ENCODE peak calls at places on chromosome 10, in four cellular contexts. J is endothelial cell, O is osteocyte, K is NCI-H1105. I is an unnamed sample.

GRCh38 chr10:113322843-113323242 is 230.0 kb upstream of the HABP2 start:
- DNase-seq in J (no peak), O (no peak), K (no peak), I (peak; percentile 11)

GRCh38 chr10:69146756-69147155 is 22.8 kb downstream of the VPS26A start:
- DNase-seq in J (no peak), O (no peak), K (no peak), I (no peak)

GRCh38 chr10:119657725-119658124 is 6.5 kb downstream of the BAG3 start:
- DNase-seq in J (no peak), O (no peak), K (no peak), I (peak; percentile 70)

GRCh38 chr10:42111661-42112330 is 526.6 kb downstream of the ZNF33B start:
- DNase-seq in J (no peak), O (no peak), K (no peak), I (no peak)

GRCh38 chr10:48658243-48658888 is 26.3 kb upstream of the WDFY4 start:
- DNase-seq in J (peak; percentile 82), O (peak; percentile 88), K (peak; percentile 24), I (peak; percentile 82)

GRCh38 chr10:121244791-121245190 is 353.5 kb downstream of the FGFR2 start:
- DNase-seq in J (no peak), O (no peak), K (no peak), I (no peak)

GRCh38 chr10:85857791-85858190 is 508.8 kb downstream of the GRID1 start:
- DNase-seq in J (no peak), O (no peak), K (no peak), I (no peak)

GRCh38 chr10:83542774-83543291 is 596.5 kb upstream of the GHITM start:
- DNase-seq in J (no peak), O (no peak), K (peak; percentile 28), I (no peak)

GRCh38 chr10:71748671-71749191 is 24.6 kb downstream of the VSIR start:
- DNase-seq in J (peak; percentile 45), O (no peak), K (no peak), I (peak; percentile 69)

GRCh38 chr10:50325449-50326188 is 74.3 kb upstream of the ASAH2 start:
- DNase-seq in J (no peak), O (no peak), K (no peak), I (no peak)

GRCh38 chr10:12077580-12078180 is 8.9 kb downstream of the DHTKD1 start:
- DNase-seq in J (no peak), O (no peak), K (no peak), I (peak; percentile 2)

GRCh38 chr10:63537511-63537910 is 16.3 kb downstream of the REEP3 start:
- DNase-seq in J (no peak), O (no peak), K (no peak), I (no peak)

GRCh38 chr10:111137587-111137986 is 60.8 kb downstream of the ADRA2A start:
- DNase-seq in J (no peak), O (no peak), K (no peak), I (no peak)

GRCh38 chr10:19853839-19854238 is 37.6 kb downstream of the PLXDC2 start:
- DNase-seq in J (no peak), O (no peak), K (no peak), I (no peak)

GRCh38 chr10:91924212-91925021 is 847 bp downstream of the BTAF1 start:
- DNase-seq in J (no peak), O (no peak), K (no peak), I (no peak)

GRCh38 chr10:129963076-129963830 is 821 bp downstream of the EBF3 start:
- DNase-seq in J (peak; percentile 55), O (peak; percentile 81), K (no peak), I (no peak)

GRCh38 chr10:3484306-3485187 is 300.5 kb downstream of the KLF6 start:
- DNase-seq in J (no peak), O (no peak), K (no peak), I (no peak)

GRCh38 chr10:105023706-105024105 is 382.6 kb downstream of the SORCS3 start:
- DNase-seq in J (no peak), O (no peak), K (no peak), I (no peak)

GRCh38 chr10:131352765-131353290 is 41.3 kb upstream of the TCERG1L start:
- DNase-seq in J (no peak), O (peak; percentile 72), K (no peak), I (no peak)

GRCh38 chr10:97067716-97068391 is 117.9 kb downstream of the SLIT1 start:
- DNase-seq in J (no peak), O (no peak), K (no peak), I (no peak)

GRCh38 chr10:72087969-72088878 is at the start of gene SPOCK2:
- DNase-seq in J (no peak), O (no peak), K (no peak), I (peak; percentile 42)

GRCh38 chr10:9214618-9215017 is 1160.1 kb downstream of the GATA3 start:
- DNase-seq in J (no peak), O (no peak), K (no peak), I (no peak)

GRCh38 chr10:72025400-72025799 is 61.2 kb downstream of the CHST3 start:
- DNase-seq in J (no peak), O (no peak), K (no peak), I (no peak)

GRCh38 chr10:103717341-103718246 is 137.8 kb downstream of the SH3PXD2A start:
- DNase-seq in J (no peak), O (no peak), K (no peak), I (no peak)

I was measured in midbrain.